ENCODE peak calls at places on chromosomes 3 and 15, in seven cellular contexts. One of them, this sample, is unnamed.

GRCh38 chr3:125322166-125322565 is 53.0 kb downstream of the ZNF148 start:
- DNase-seq in HEK293T: peak
- DNase-seq in choroid plexus epithelial cell: no peak
- DNase-seq in activated CD4-positive, CD25-positive, alpha-beta regulatory T cell: no peak
- DNase-seq in left ventricle myocardium inferior: no peak
- DNase-seq in stimulated activated CD8-positive, alpha-beta memory T cell treated with anti-CD3 and anti-CD28 coated beads, Interleukin-2, amount 100 ng/mL, for 48 hours: no peak
- DNase-seq in GM19239: no peak
- DNase-seq in this sample: no peak

GRCh38 chr3:55203006-55203405 is 275.1 kb upstream of the LRTM1 start:
- DNase-seq in HEK293T: no peak
- DNase-seq in choroid plexus epithelial cell: peak
- DNase-seq in activated CD4-positive, CD25-positive, alpha-beta regulatory T cell: no peak
- DNase-seq in left ventricle myocardium inferior: no peak
- DNase-seq in stimulated activated CD8-positive, alpha-beta memory T cell treated with anti-CD3 and anti-CD28 coated beads, Interleukin-2, amount 100 ng/mL, for 48 hours: no peak
- DNase-seq in GM19239: no peak
- DNase-seq in this sample: no peak

GRCh38 chr3:106007512-106007911 is 138.7 kb upstream of the CBLB start:
- DNase-seq in HEK293T: no peak
- DNase-seq in choroid plexus epithelial cell: no peak
- DNase-seq in activated CD4-positive, CD25-positive, alpha-beta regulatory T cell: no peak
- DNase-seq in left ventricle myocardium inferior: no peak
- DNase-seq in stimulated activated CD8-positive, alpha-beta memory T cell treated with anti-CD3 and anti-CD28 coated beads, Interleukin-2, amount 100 ng/mL, for 48 hours: no peak
- DNase-seq in GM19239: no peak
- DNase-seq in this sample: no peak

GRCh38 chr3:14804835-14805780 is 13.7 kb upstream of the FGD5 start:
- DNase-seq in HEK293T: no peak
- DNase-seq in choroid plexus epithelial cell: no peak
- DNase-seq in activated CD4-positive, CD25-positive, alpha-beta regulatory T cell: no peak
- DNase-seq in left ventricle myocardium inferior: no peak
- DNase-seq in stimulated activated CD8-positive, alpha-beta memory T cell treated with anti-CD3 and anti-CD28 coated beads, Interleukin-2, amount 100 ng/mL, for 48 hours: no peak
- DNase-seq in GM19239: no peak
- DNase-seq in this sample: no peak

GRCh38 chr3:143424874-143425273 is 305.3 kb downstream of the CHST2 start:
- DNase-seq in HEK293T: no peak
- DNase-seq in choroid plexus epithelial cell: no peak
- DNase-seq in activated CD4-positive, CD25-positive, alpha-beta regulatory T cell: no peak
- DNase-seq in left ventricle myocardium inferior: no peak
- DNase-seq in stimulated activated CD8-positive, alpha-beta memory T cell treated with anti-CD3 and anti-CD28 coated beads, Interleukin-2, amount 100 ng/mL, for 48 hours: no peak
- DNase-seq in GM19239: no peak
- DNase-seq in this sample: no peak

GRCh38 chr3:96754128-96754527 is 60.3 kb upstream of the EPHA6 start:
- DNase-seq in HEK293T: no peak
- DNase-seq in choroid plexus epithelial cell: no peak
- DNase-seq in activated CD4-positive, CD25-positive, alpha-beta regulatory T cell: no peak
- DNase-seq in left ventricle myocardium inferior: no peak
- DNase-seq in stimulated activated CD8-positive, alpha-beta memory T cell treated with anti-CD3 and anti-CD28 coated beads, Interleukin-2, amount 100 ng/mL, for 48 hours: no peak
- DNase-seq in GM19239: no peak
- DNase-seq in this sample: no peak

GRCh38 chr3:185807455-185808068 is 17.3 kb downstream of the IGF2BP2 start:
- DNase-seq in HEK293T: no peak
- DNase-seq in choroid plexus epithelial cell: peak
- DNase-seq in activated CD4-positive, CD25-positive, alpha-beta regulatory T cell: no peak
- DNase-seq in left ventricle myocardium inferior: no peak
- DNase-seq in stimulated activated CD8-positive, alpha-beta memory T cell treated with anti-CD3 and anti-CD28 coated beads, Interleukin-2, amount 100 ng/mL, for 48 hours: no peak
- DNase-seq in GM19239: no peak
- DNase-seq in this sample: no peak

GRCh38 chr3:139491966-139492365 is 15.7 kb upstream of the RBP2 start:
- DNase-seq in HEK293T: no peak
- DNase-seq in choroid plexus epithelial cell: peak
- DNase-seq in activated CD4-positive, CD25-positive, alpha-beta regulatory T cell: no peak
- DNase-seq in left ventricle myocardium inferior: no peak
- DNase-seq in stimulated activated CD8-positive, alpha-beta memory T cell treated with anti-CD3 and anti-CD28 coated beads, Interleukin-2, amount 100 ng/mL, for 48 hours: no peak
- DNase-seq in GM19239: no peak
- DNase-seq in this sample: no peak

GRCh38 chr3:169542347-169542751 is 121.2 kb downstream of the MECOM start:
- DNase-seq in HEK293T: peak
- DNase-seq in choroid plexus epithelial cell: no peak
- DNase-seq in activated CD4-positive, CD25-positive, alpha-beta regulatory T cell: no peak
- DNase-seq in left ventricle myocardium inferior: no peak
- DNase-seq in stimulated activated CD8-positive, alpha-beta memory T cell treated with anti-CD3 and anti-CD28 coated beads, Interleukin-2, amount 100 ng/mL, for 48 hours: no peak
- DNase-seq in GM19239: no peak
- DNase-seq in this sample: no peak

GRCh38 chr3:153667341-153667740 is 453.8 kb upstream of the ARHGEF26 start:
- DNase-seq in HEK293T: no peak
- DNase-seq in choroid plexus epithelial cell: peak
- DNase-seq in activated CD4-positive, CD25-positive, alpha-beta regulatory T cell: no peak
- DNase-seq in left ventricle myocardium inferior: no peak
- DNase-seq in stimulated activated CD8-positive, alpha-beta memory T cell treated with anti-CD3 and anti-CD28 coated beads, Interleukin-2, amount 100 ng/mL, for 48 hours: no peak
- DNase-seq in GM19239: no peak
- DNase-seq in this sample: no peak

GRCh38 chr3:117016359-117016758 is 306.8 kb downstream of the TUSC7 start:
- DNase-seq in HEK293T: no peak
- DNase-seq in choroid plexus epithelial cell: no peak
- DNase-seq in activated CD4-positive, CD25-positive, alpha-beta regulatory T cell: no peak
- DNase-seq in left ventricle myocardium inferior: no peak
- DNase-seq in stimulated activated CD8-positive, alpha-beta memory T cell treated with anti-CD3 and anti-CD28 coated beads, Interleukin-2, amount 100 ng/mL, for 48 hours: no peak
- DNase-seq in GM19239: no peak
- DNase-seq in this sample: no peak

GRCh38 chr3:57727096-57727495 is 29.0 kb upstream of the SLMAP start:
- DNase-seq in HEK293T: no peak
- DNase-seq in choroid plexus epithelial cell: no peak
- DNase-seq in activated CD4-positive, CD25-positive, alpha-beta regulatory T cell: no peak
- DNase-seq in left ventricle myocardium inferior: no peak
- DNase-seq in stimulated activated CD8-positive, alpha-beta memory T cell treated with anti-CD3 and anti-CD28 coated beads, Interleukin-2, amount 100 ng/mL, for 48 hours: no peak
- DNase-seq in GM19239: no peak
- DNase-seq in this sample: no peak

GRCh38 chr15:51093865-51094605 is 671 bp downstream of the TNFAIP8L3 start:
- DNase-seq in HEK293T: peak
- DNase-seq in choroid plexus epithelial cell: peak
- DNase-seq in activated CD4-positive, CD25-positive, alpha-beta regulatory T cell: no peak
- DNase-seq in left ventricle myocardium inferior: peak
- DNase-seq in stimulated activated CD8-positive, alpha-beta memory T cell treated with anti-CD3 and anti-CD28 coated beads, Interleukin-2, amount 100 ng/mL, for 48 hours: no peak
- DNase-seq in GM19239: peak
- DNase-seq in this sample: peak

GRCh38 chr3:73716418-73716817 is 91.7 kb upstream of the PDZRN3 start:
- DNase-seq in HEK293T: no peak
- DNase-seq in choroid plexus epithelial cell: peak
- DNase-seq in activated CD4-positive, CD25-positive, alpha-beta regulatory T cell: no peak
- DNase-seq in left ventricle myocardium inferior: no peak
- DNase-seq in stimulated activated CD8-positive, alpha-beta memory T cell treated with anti-CD3 and anti-CD28 coated beads, Interleukin-2, amount 100 ng/mL, for 48 hours: no peak
- DNase-seq in GM19239: no peak
- DNase-seq in this sample: no peak

GRCh38 chr3:194265996-194266657 is 85.0 kb downstream of the CPN2 start:
- DNase-seq in HEK293T: no peak
- DNase-seq in choroid plexus epithelial cell: peak
- DNase-seq in activated CD4-positive, CD25-positive, alpha-beta regulatory T cell: no peak
- DNase-seq in left ventricle myocardium inferior: no peak
- DNase-seq in stimulated activated CD8-positive, alpha-beta memory T cell treated with anti-CD3 and anti-CD28 coated beads, Interleukin-2, amount 100 ng/mL, for 48 hours: no peak
- DNase-seq in GM19239: no peak
- DNase-seq in this sample: no peak

GRCh38 chr15:68078365-68078764 is 24.2 kb downstream of the PIAS1 start:
- DNase-seq in HEK293T: no peak
- DNase-seq in choroid plexus epithelial cell: peak
- DNase-seq in activated CD4-positive, CD25-positive, alpha-beta regulatory T cell: no peak
- DNase-seq in left ventricle myocardium inferior: no peak
- DNase-seq in stimulated activated CD8-positive, alpha-beta memory T cell treated with anti-CD3 and anti-CD28 coated beads, Interleukin-2, amount 100 ng/mL, for 48 hours: no peak
- DNase-seq in GM19239: no peak
- DNase-seq in this sample: no peak

GRCh38 chr3:5564278-5564666 is 376.8 kb downstream of the EDEM1 start:
- DNase-seq in HEK293T: no peak
- DNase-seq in choroid plexus epithelial cell: no peak
- DNase-seq in activated CD4-positive, CD25-positive, alpha-beta regulatory T cell: no peak
- DNase-seq in left ventricle myocardium inferior: no peak
- DNase-seq in stimulated activated CD8-positive, alpha-beta memory T cell treated with anti-CD3 and anti-CD28 coated beads, Interleukin-2, amount 100 ng/mL, for 48 hours: no peak
- DNase-seq in GM19239: no peak
- DNase-seq in this sample: no peak

GRCh38 chr3:157631468-157631867 is 128.3 kb upstream of the VEPH1 start:
- DNase-seq in HEK293T: no peak
- DNase-seq in choroid plexus epithelial cell: peak
- DNase-seq in activated CD4-positive, CD25-positive, alpha-beta regulatory T cell: no peak
- DNase-seq in left ventricle myocardium inferior: no peak
- DNase-seq in stimulated activated CD8-positive, alpha-beta memory T cell treated with anti-CD3 and anti-CD28 coated beads, Interleukin-2, amount 100 ng/mL, for 48 hours: no peak
- DNase-seq in GM19239: no peak
- DNase-seq in this sample: no peak

GRCh38 chr3:172787746-172788145 is 37.2 kb downstream of the ECT2 start:
- DNase-seq in HEK293T: no peak
- DNase-seq in choroid plexus epithelial cell: peak
- DNase-seq in activated CD4-positive, CD25-positive, alpha-beta regulatory T cell: no peak
- DNase-seq in left ventricle myocardium inferior: no peak
- DNase-seq in stimulated activated CD8-positive, alpha-beta memory T cell treated with anti-CD3 and anti-CD28 coated beads, Interleukin-2, amount 100 ng/mL, for 48 hours: no peak
- DNase-seq in GM19239: no peak
- DNase-seq in this sample: no peak

GRCh38 chr15:64806509-64806908 is 18.9 kb downstream of the PIF1 start:
- DNase-seq in HEK293T: no peak
- DNase-seq in choroid plexus epithelial cell: no peak
- DNase-seq in activated CD4-positive, CD25-positive, alpha-beta regulatory T cell: no peak
- DNase-seq in left ventricle myocardium inferior: no peak
- DNase-seq in stimulated activated CD8-positive, alpha-beta memory T cell treated with anti-CD3 and anti-CD28 coated beads, Interleukin-2, amount 100 ng/mL, for 48 hours: no peak
- DNase-seq in GM19239: no peak
- DNase-seq in this sample: no peak

GRCh38 chr3:34212175-34212574 is 413.7 kb downstream of the PDCD6IP start:
- DNase-seq in HEK293T: no peak
- DNase-seq in choroid plexus epithelial cell: peak
- DNase-seq in activated CD4-positive, CD25-positive, alpha-beta regulatory T cell: no peak
- DNase-seq in left ventricle myocardium inferior: no peak
- DNase-seq in stimulated activated CD8-positive, alpha-beta memory T cell treated with anti-CD3 and anti-CD28 coated beads, Interleukin-2, amount 100 ng/mL, for 48 hours: no peak
- DNase-seq in GM19239: no peak
- DNase-seq in this sample: peak

GRCh38 chr3:49329201-49329600 is 10.7 kb downstream of the USP4 start:
- DNase-seq in HEK293T: no peak
- DNase-seq in choroid plexus epithelial cell: no peak
- DNase-seq in activated CD4-positive, CD25-positive, alpha-beta regulatory T cell: no peak
- DNase-seq in left ventricle myocardium inferior: no peak
- DNase-seq in stimulated activated CD8-positive, alpha-beta memory T cell treated with anti-CD3 and anti-CD28 coated beads, Interleukin-2, amount 100 ng/mL, for 48 hours: no peak
- DNase-seq in GM19239: no peak
- DNase-seq in this sample: no peak

GRCh38 chr3:58358092-58358491 is 25.4 kb downstream of the PXK start:
- DNase-seq in HEK293T: no peak
- DNase-seq in choroid plexus epithelial cell: no peak
- DNase-seq in activated CD4-positive, CD25-positive, alpha-beta regulatory T cell: no peak
- DNase-seq in left ventricle myocardium inferior: no peak
- DNase-seq in stimulated activated CD8-positive, alpha-beta memory T cell treated with anti-CD3 and anti-CD28 coated beads, Interleukin-2, amount 100 ng/mL, for 48 hours: no peak
- DNase-seq in GM19239: no peak
- DNase-seq in this sample: no peak

GRCh38 chr3:11832964-11833621 is 13.6 kb downstream of the TAMM41 start:
- DNase-seq in HEK293T: no peak
- DNase-seq in choroid plexus epithelial cell: peak
- DNase-seq in activated CD4-positive, CD25-positive, alpha-beta regulatory T cell: no peak
- DNase-seq in left ventricle myocardium inferior: no peak
- DNase-seq in stimulated activated CD8-positive, alpha-beta memory T cell treated with anti-CD3 and anti-CD28 coated beads, Interleukin-2, amount 100 ng/mL, for 48 hours: no peak
- DNase-seq in GM19239: no peak
- DNase-seq in this sample: no peak

GRCh38 chr15:101201411-101202174 is 50.3 kb downstream of the CHSY1 start:
- DNase-seq in HEK293T: peak
- DNase-seq in choroid plexus epithelial cell: peak
- DNase-seq in activated CD4-positive, CD25-positive, alpha-beta regulatory T cell: no peak
- DNase-seq in left ventricle myocardium inferior: peak
- DNase-seq in stimulated activated CD8-positive, alpha-beta memory T cell treated with anti-CD3 and anti-CD28 coated beads, Interleukin-2, amount 100 ng/mL, for 48 hours: no peak
- DNase-seq in GM19239: no peak
- DNase-seq in this sample: no peak